ENCODE peak calls at places on chromosomes 4 and X, in six cellular contexts. Q is dorsolateral prefrontal cortex, R is AG10803, I is cardiac muscle cell, B is prostate gland, M is transverse colon. Z is an unnamed sample.

GRCh38 chr4:3514806-3515421 is 17.3 kb downstream of the LRPAP1 start:
- DNase-seq in Q (peak; percentile 42), R (no peak), I (peak; percentile 32), B (no peak), M (no peak), Z (no peak)

GRCh38 chr4:156193800-156194199 is 240.1 kb upstream of the CTSO start:
- DNase-seq in Q (peak; percentile 73), R (no peak), I (no peak), B (no peak), M (peak; percentile 18), Z (no peak)

GRCh38 chr4:20615492-20616136 is 84.6 kb upstream of the PACRGL start:
- DNase-seq in Q (no peak), R (peak; percentile 26), I (no peak), B (no peak), M (no peak), Z (no peak)

GRCh38 chr4:89009107-89009506 is 47.9 kb downstream of the FAM13A start:
- DNase-seq in Q (no peak), R (no peak), I (no peak), B (no peak), M (no peak), Z (no peak)

GRCh38 chr4:41299486-41299885 is 42.8 kb downstream of the UCHL1 start:
- DNase-seq in Q (no peak), R (no peak), I (no peak), B (no peak), M (no peak), Z (no peak)

GRCh38 chrX:69133561-69134542 is 31.4 kb downstream of the PJA1 start:
- DNase-seq in Q (no peak), R (peak; percentile 78), I (peak; percentile 72), B (peak; percentile 4), M (no peak), Z (no peak)

GRCh38 chr4:119209586-119209985 is 2.9 kb upstream of the USP53 start:
- DNase-seq in Q (no peak), R (no peak), I (no peak), B (no peak), M (peak; percentile 20), Z (no peak)

GRCh38 chr4:176721459-176721858 is 71.3 kb downstream of the VEGFC start:
- DNase-seq in Q (no peak), R (no peak), I (no peak), B (no peak), M (no peak), Z (no peak)

GRCh38 chrX:140821280-140821679 is 111.7 kb downstream of the LINC00632 start:
- DNase-seq in Q (no peak), R (no peak), I (no peak), B (no peak), M (no peak), Z (no peak)

GRCh38 chrX:70262952-70263567 is 3.1 kb upstream of the P2RY4 start:
- DNase-seq in Q (peak; percentile 10), R (peak; percentile 19), I (peak; percentile 62), B (peak; percentile 65), M (peak; percentile 55), Z (no peak)

GRCh38 chrX:25015486-25016360 is at the start of gene ARX:
- DNase-seq in Q (peak; percentile 71), R (peak; percentile 40), I (peak; percentile 96), B (no peak), M (peak; percentile 51), Z (no peak)

GRCh38 chr4:8305851-8306361 is 36.4 kb downstream of the HTRA3 start:
- DNase-seq in Q (no peak), R (no peak), I (no peak), B (no peak), M (peak; percentile 8), Z (no peak)

GRCh38 chrX:73214366-73215094 is at the start of gene NAP1L2:
- DNase-seq in Q (peak; percentile 64), R (peak; percentile 0), I (peak; percentile 62), B (peak; percentile 51), M (peak; percentile 26), Z (peak; percentile 72)

GRCh38 chrX:42967681-42968080 is 189.7 kb upstream of the PPP1R2C start:
- DNase-seq in Q (no peak), R (no peak), I (no peak), B (no peak), M (no peak), Z (no peak)

GRCh38 chr4:113815826-113816225 is 54.3 kb upstream of the CAMK2D start:
- DNase-seq in Q (no peak), R (no peak), I (no peak), B (no peak), M (no peak), Z (no peak)

GRCh38 chrX:71515039-71515398 is 17.9 kb upstream of the OGT start:
- DNase-seq in Q (no peak), R (peak; percentile 58), I (no peak), B (no peak), M (no peak), Z (no peak)

GRCh38 chrX:2627272-2627867 is 63.7 kb upstream of the CD99 start:
- DNase-seq in Q (no peak), R (peak; percentile 45), I (peak; percentile 68), B (peak; percentile 17), M (peak; percentile 22), Z (no peak)

GRCh38 chr4:98113005-98113404 is 30.3 kb downstream of the STPG2 start:
- DNase-seq in Q (peak; percentile 60), R (peak; percentile 28), I (peak; percentile 48), B (no peak), M (no peak), Z (no peak)

GRCh38 chr4:4259484-4260100 is 11.6 kb upstream of the TMEM128 start:
- DNase-seq in Q (no peak), R (no peak), I (no peak), B (no peak), M (no peak), Z (no peak)

GRCh38 chr4:89482248-89482647 is 174.6 kb upstream of the GPRIN3 start:
- DNase-seq in Q (no peak), R (peak; percentile 22), I (peak; percentile 45), B (no peak), M (no peak), Z (no peak)

GRCh38 chrX:104310084-104310483 is 55.4 kb upstream of the ESX1 start:
- DNase-seq in Q (peak; percentile 62), R (peak; percentile 41), I (no peak), B (no peak), M (no peak), Z (no peak)

GRCh38 chr4:13528823-13529129 is 15.5 kb downstream of the NKX3-2 start:
- DNase-seq in Q (no peak), R (no peak), I (no peak), B (no peak), M (no peak), Z (peak; percentile 36)

GRCh38 chrX:30280428-30280827 is 28.8 kb downstream of the NR0B1 start:
- DNase-seq in Q (no peak), R (no peak), I (no peak), B (no peak), M (no peak), Z (no peak)

GRCh38 chr4:23323436-23323835 is 566.4 kb downstream of the PPARGC1A start:
- DNase-seq in Q (no peak), R (no peak), I (no peak), B (no peak), M (no peak), Z (no peak)

GRCh38 chrX:71053217-71053621 is 14.9 kb downstream of the SNX12 start:
- DNase-seq in Q (peak; percentile 10), R (no peak), I (peak; percentile 75), B (no peak), M (no peak), Z (no peak)

GRCh38 chr4:17956245-17956644 is 65.3 kb downstream of the LCORL start:
- DNase-seq in Q (no peak), R (no peak), I (no peak), B (no peak), M (no peak), Z (no peak)

GRCh38 chrX:110407910-110408545 is 49.4 kb downstream of the RTL9 start:
- DNase-seq in Q (peak; percentile 43), R (peak; percentile 55), I (peak; percentile 84), B (peak; percentile 44), M (peak; percentile 28), Z (no peak)

GRCh38 chrX:10902001-10902400 is 209.1 kb upstream of the HCCS start:
- DNase-seq in Q (no peak), R (peak; percentile 52), I (no peak), B (no peak), M (no peak), Z (no peak)

GRCh38 chr4:23320881-23321612 is 568.8 kb downstream of the PPARGC1A start:
- DNase-seq in Q (no peak), R (no peak), I (no peak), B (no peak), M (no peak), Z (no peak)

GRCh38 chr4:185541251-185541671 is 6.0 kb upstream of the PDLIM3 start:
- DNase-seq in Q (no peak), R (no peak), I (no peak), B (peak; percentile 44), M (peak; percentile 23), Z (peak; percentile 87)

GRCh38 chr4:87114245-87115062 is 106.0 kb downstream of the KLHL8 start:
- DNase-seq in Q (no peak), R (no peak), I (no peak), B (no peak), M (no peak), Z (no peak)

GRCh38 chr4:38691251-38692008 is 27.4 kb downstream of the KLF3 start:
- DNase-seq in Q (no peak), R (peak; percentile 89), I (no peak), B (no peak), M (no peak), Z (no peak)

DNA sequence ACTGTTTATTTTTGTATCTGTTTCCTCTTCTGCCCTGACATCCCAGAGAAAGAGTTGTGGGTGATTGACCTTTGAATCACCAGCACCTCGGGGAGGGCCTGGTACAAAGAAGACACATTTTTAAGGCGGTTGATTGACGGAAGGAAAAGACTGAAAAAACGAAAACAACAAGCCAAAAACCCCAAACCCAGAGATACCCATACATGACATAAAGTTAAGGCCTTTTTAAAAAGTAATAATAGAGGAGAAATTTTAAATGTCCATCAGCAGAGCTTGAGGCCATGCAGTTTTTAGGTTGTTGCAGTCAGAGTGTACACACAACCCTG is 110.0 kb downstream of the GNL3L start:
- DNase-seq in Q (no peak), R (no peak), I (no peak), B (no peak), M (no peak), Z (no peak)
- H3K4me3 ChIP-seq in Q (peak overlapping the region; percentile 54), R (peak overlapping the region; percentile 45), I (peak overlapping the region; percentile 13), B (peak overlapping the region; percentile 42), M (peak overlapping the region; percentile 53), Z (peak overlapping the region; percentile 68)

DNA sequence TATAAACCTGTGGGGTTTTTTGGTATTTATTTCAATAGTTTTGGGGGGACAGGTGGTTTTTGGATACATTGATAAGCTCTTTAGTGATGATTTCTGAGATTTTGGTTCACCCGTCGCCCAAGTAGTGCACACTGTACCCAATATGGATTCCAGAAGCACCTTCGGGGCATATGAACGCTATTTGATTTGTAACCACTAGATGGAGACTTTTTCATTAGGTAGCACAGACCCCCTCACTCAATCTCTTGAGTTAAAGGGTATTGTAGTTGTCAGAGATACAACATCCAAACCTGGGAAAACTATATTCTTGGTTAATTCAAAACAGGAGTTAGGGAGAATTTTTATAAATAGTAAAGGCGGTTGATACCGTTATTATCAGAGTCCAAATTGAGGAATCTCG is 79.8 kb downstream of the SPANXN3 start:
- DNase-seq in Q (no peak), R (no peak), I (peak; percentile 46), B (no peak), M (no peak), Z (no peak)
- TF ChIP-seq CTCF in Q (peak; percentile 36), R (no peak), I (peak; percentile 47), B (no peak), M (peak; percentile 20), Z (no peak)

GRCh38 chr4:72997409-72997808 is 72.1 kb downstream of the COX18 start:
- DNase-seq in Q (no peak), R (peak; percentile 13), I (no peak), B (no peak), M (no peak), Z (no peak)
- H3K4me3 ChIP-seq in Q (no peak overlapping the region), R (no peak overlapping the region), I (no peak overlapping the region), B (no peak overlapping the region), M (no peak overlapping the region), Z (no peak overlapping the region)

GRCh38 chrX:88135735-88136134 is 611.3 kb upstream of the CPXCR1 start:
- DNase-seq in Q (no peak), R (no peak), I (peak; percentile 10), B (no peak), M (no peak), Z (no peak)
- TF ChIP-seq CTCF in Q (peak; percentile 25), R (no peak), I (no peak), B (no peak), M (no peak), Z (no peak)

Z was measured in coronary artery.